ENCODE peak calls at places on chromosome 12, in four cellular contexts. P is NCI-H345, K is AG09309, H is GM19239. N is an unnamed sample.

GRCh38 chr12:41956353-41956752 is 188.3 kb downstream of the GXYLT1 start:
- DNase-seq in P (no peak), K (no peak), H (no peak), N (no peak)

GRCh38 chr12:1845427-1845826 is 25.1 kb downstream of the LRTM2 start:
- DNase-seq in P (no peak), K (no peak), H (no peak), N (no peak)

GRCh38 chr12:59583003-59583712 is 12.7 kb upstream of the SLC16A7 start:
- DNase-seq in P (no peak), K (no peak), H (no peak), N (no peak)

GRCh38 chr12:120783197-120783596 is 57.6 kb downstream of the ACADS start:
- DNase-seq in P (no peak), K (peak), H (no peak), N (peak)

GRCh38 chr12:90851800-90852718 is 102.9 kb downstream of the CCER1 start:
- DNase-seq in P (no peak), K (no peak), H (no peak), N (no peak)

GRCh38 chr12:47721431-47721973 is 3.8 kb downstream of the ENDOU start:
- DNase-seq in P (no peak), K (no peak), H (no peak), N (no peak)

GRCh38 chr12:110426300-110426910 is 22.9 kb upstream of the ANAPC7 start:
- DNase-seq in P (no peak), K (no peak), H (no peak), N (no peak)

GRCh38 chr12:65014504-65015271 is 106.4 kb downstream of the WIF1 start:
- DNase-seq in P (no peak), K (no peak), H (no peak), N (no peak)

GRCh38 chr12:121720762-121721161 is 8.2 kb downstream of the TMEM120B start:
- DNase-seq in P (no peak), K (no peak), H (no peak), N (no peak)

GRCh38 chr12:52311282-52311643 is 9.9 kb downstream of the KRT83 start:
- DNase-seq in P (no peak), K (no peak), H (no peak), N (no peak)

GRCh38 chr12:63420206-63420644 is 248.1 kb downstream of the DPY19L2 start:
- DNase-seq in P (peak), K (peak), H (peak), N (peak)

GRCh38 chr12:111363578-111363977 is 5.3 kb downstream of the PHETA1 start:
- DNase-seq in P (no peak), K (no peak), H (no peak), N (no peak)

GRCh38 chr12:4069046-4070010 is 196.1 kb upstream of the PARP11 start:
- DNase-seq in P (no peak), K (no peak), H (no peak), N (no peak)

GRCh38 chr12:116461060-116461459 is 98.1 kb upstream of the MAP1LC3B2 start:
- DNase-seq in P (no peak), K (no peak), H (no peak), N (no peak)

GRCh38 chr12:94010307-94010706 is 138.1 kb upstream of the PLXNC1 start:
- DNase-seq in P (no peak), K (no peak), H (no peak), N (no peak)

GRCh38 chr12:118361889-118362288 is 10.8 kb downstream of the TAOK3 start:
- DNase-seq in P (no peak), K (no peak), H (no peak), N (no peak)

GRCh38 chr12:117686911-117687377 is 281.8 kb downstream of the KSR2 start:
- DNase-seq in P (no peak), K (peak), H (no peak), N (peak)